ENCODE peak calls at places on chromosomes 1 and 21, in eight cellular contexts. D is fibroblast of lung, I is neural progenitor cell, A is left ventricle myocardium inferior, L is sigmoid colon, X is prostate gland, V is A549, Z is GM23338. B is an unnamed sample.

GRCh38 chr1:182520746-182521145 is 68.3 kb downstream of the RNASEL start:
- DNase-seq in D (peak; percentile 13), I (no peak), A (no peak), L (no peak), X (no peak), V (no peak), Z (no peak), B (no peak)

GRCh38 chr1:2124446-2125198 is 70.0 kb downstream of the FAAP20 start:
- DNase-seq in D (no peak), I (peak; percentile 1), A (peak; percentile 4), L (no peak), X (no peak), V (no peak), Z (no peak), B (no peak)

GRCh38 chr1:230314142-230314470 is 112.0 kb downstream of the PGBD5 start:
- DNase-seq in D (no peak), I (no peak), A (no peak), L (peak; percentile 32), X (no peak), V (no peak), Z (no peak), B (no peak)

GRCh38 chr21:31752967-31753366 is 21.0 kb upstream of the SCAF4 start:
- DNase-seq in D (no peak), I (no peak), A (no peak), L (no peak), X (no peak), V (no peak), Z (no peak), B (no peak)

GRCh38 chr1:87511449-87511848 is 182.8 kb downstream of the LMO4 start:
- DNase-seq in D (no peak), I (no peak), A (no peak), L (no peak), X (no peak), V (no peak), Z (no peak), B (no peak)

GRCh38 chr1:1089731-1090423 is 15.8 kb upstream of the RNF223 start:
- DNase-seq in D (no peak), I (no peak), A (no peak), L (no peak), X (no peak), V (no peak), Z (no peak), B (no peak)

GRCh38 chr1:170805957-170806662 is 129.2 kb upstream of the MROH9 start:
- DNase-seq in D (peak; percentile 57), I (no peak), A (no peak), L (no peak), X (no peak), V (no peak), Z (no peak), B (no peak)

GRCh38 chr1:236502972-236503639 is 20.7 kb upstream of the LGALS8 start:
- DNase-seq in D (peak; percentile 51), I (peak; percentile 85), A (peak; percentile 38), L (peak; percentile 68), X (peak; percentile 65), V (peak; percentile 86), Z (peak; percentile 89), B (no peak)

GRCh38 chr1:67732750-67733151 is 47.8 kb downstream of the GADD45A start:
- DNase-seq in D (peak; percentile 81), I (no peak), A (peak; percentile 49), L (no peak), X (no peak), V (no peak), Z (no peak), B (peak; percentile 72)

GRCh38 chr1:53631622-53632310 is 107.2 kb downstream of the GLIS1 start:
- DNase-seq in D (no peak), I (no peak), A (no peak), L (no peak), X (no peak), V (no peak), Z (no peak), B (peak; percentile 9)

GRCh38 chr21:17185685-17186084 is 327.2 kb upstream of the CXADR start:
- DNase-seq in D (no peak), I (no peak), A (no peak), L (no peak), X (no peak), V (no peak), Z (no peak), B (no peak)

GRCh38 chr1:243939167-243939848 is 89.3 kb upstream of the AKT3 start:
- DNase-seq in D (peak; percentile 24), I (no peak), A (no peak), L (no peak), X (no peak), V (peak; percentile 59), Z (peak; percentile 67), B (no peak)

GRCh38 chr1:231315887-231316286 is 21.8 kb downstream of the EXOC8 start:
- DNase-seq in D (peak; percentile 24), I (peak; percentile 65), A (peak; percentile 24), L (no peak), X (no peak), V (peak; percentile 58), Z (peak; percentile 86), B (no peak)

GRCh38 chr1:61122389-61122788 is 40.0 kb downstream of the NFIA start:
- DNase-seq in D (no peak), I (no peak), A (no peak), L (no peak), X (no peak), V (no peak), Z (no peak), B (no peak)

GRCh38 chr1:232963366-232963765 is 13.0 kb downstream of the NTPCR start:
- DNase-seq in D (peak; percentile 66), I (no peak), A (no peak), L (no peak), X (no peak), V (no peak), Z (no peak), B (no peak)

GRCh38 chr1:87478231-87478630 is 149.6 kb downstream of the LMO4 start:
- DNase-seq in D (peak; percentile 19), I (peak; percentile 56), A (peak; percentile 29), L (no peak), X (no peak), V (peak; percentile 31), Z (peak; percentile 69), B (no peak)

GRCh38 chr1:208238710-208239517 is 5.3 kb downstream of the PLXNA2 start:
- DNase-seq in D (peak; percentile 74), I (peak; percentile 74), A (no peak), L (no peak), X (peak; percentile 56), V (peak; percentile 42), Z (peak; percentile 69), B (no peak)

GRCh38 chr1:8031176-8031785 is 5.2 kb upstream of the ERRFI1 start:
- DNase-seq in D (peak; percentile 85), I (peak; percentile 47), A (no peak), L (no peak), X (no peak), V (peak; percentile 64), Z (peak; percentile 49), B (no peak)

GRCh38 chr1:190975827-190976226 is 498.2 kb upstream of the BRINP3 start:
- DNase-seq in D (no peak), I (no peak), A (no peak), L (no peak), X (no peak), V (no peak), Z (no peak), B (no peak)

GRCh38 chr1:56340977-56341376 is 238.4 kb downstream of the PLPP3 start:
- DNase-seq in D (no peak), I (no peak), A (no peak), L (no peak), X (no peak), V (no peak), Z (no peak), B (no peak)
- H3K4me3 ChIP-seq in D (no peak overlapping the region), I (no peak overlapping the region), A (no peak overlapping the region), L (no peak overlapping the region), X (no peak overlapping the region), V (no peak overlapping the region), Z (no peak overlapping the region), B (no peak overlapping the region)

DNA sequence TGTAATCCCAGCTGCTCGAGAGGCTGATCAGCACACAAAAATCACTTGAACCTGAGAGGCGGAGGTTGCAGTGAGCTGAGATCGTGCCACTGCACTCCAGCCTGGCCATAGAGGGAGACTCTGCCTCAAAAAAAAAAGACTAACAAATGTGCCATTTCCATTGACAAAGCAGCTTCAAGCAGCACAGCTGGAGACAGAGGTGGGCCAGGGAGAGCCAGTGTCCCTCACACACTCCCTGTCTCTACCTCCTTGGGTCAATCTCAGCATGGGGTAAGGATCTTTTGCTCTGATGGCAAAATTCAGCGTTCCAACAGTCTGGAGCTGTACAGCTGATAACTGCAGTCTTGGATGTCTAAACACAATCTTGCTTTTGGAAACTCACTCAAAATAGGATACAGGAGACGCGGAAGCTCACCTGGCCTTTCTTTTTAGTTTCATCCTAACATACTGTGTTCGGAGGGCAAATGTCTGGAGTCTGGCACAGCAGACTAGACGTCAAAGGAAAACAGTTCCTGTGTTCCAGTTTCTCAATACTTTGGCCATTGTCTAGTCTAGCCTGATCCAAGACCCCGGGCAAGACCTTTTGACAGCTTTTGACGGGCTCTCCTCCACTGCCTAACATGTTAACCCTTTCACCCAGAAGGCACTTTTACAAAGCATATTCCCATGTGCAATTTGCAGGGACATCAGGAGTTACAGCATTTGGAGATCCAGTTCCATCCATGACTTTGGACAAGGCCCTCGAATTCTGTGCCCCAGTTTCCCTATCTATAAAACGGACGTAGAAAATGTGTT is 2.9 kb downstream of the RCC2 start:
- DNase-seq in D (no peak), I (peak; percentile 31), A (no peak), L (no peak), X (no peak), V (no peak), Z (peak; percentile 45), B (no peak)
- H3K4me1 ChIP-seq in D (peaks cover 4% of the 10 kb centered on the region), I (peaks cover 33% of the 10 kb centered on the region), A (peaks cover 39% of the 10 kb centered on the region), L (no peaks in the 10 kb centered on the region), X (peaks cover 6% of the 10 kb centered on the region), V (peaks cover 28% of the 10 kb centered on the region), Z (peaks cover 68% of the 10 kb centered on the region), B (peaks cover 6% of the 10 kb centered on the region)

DNA sequence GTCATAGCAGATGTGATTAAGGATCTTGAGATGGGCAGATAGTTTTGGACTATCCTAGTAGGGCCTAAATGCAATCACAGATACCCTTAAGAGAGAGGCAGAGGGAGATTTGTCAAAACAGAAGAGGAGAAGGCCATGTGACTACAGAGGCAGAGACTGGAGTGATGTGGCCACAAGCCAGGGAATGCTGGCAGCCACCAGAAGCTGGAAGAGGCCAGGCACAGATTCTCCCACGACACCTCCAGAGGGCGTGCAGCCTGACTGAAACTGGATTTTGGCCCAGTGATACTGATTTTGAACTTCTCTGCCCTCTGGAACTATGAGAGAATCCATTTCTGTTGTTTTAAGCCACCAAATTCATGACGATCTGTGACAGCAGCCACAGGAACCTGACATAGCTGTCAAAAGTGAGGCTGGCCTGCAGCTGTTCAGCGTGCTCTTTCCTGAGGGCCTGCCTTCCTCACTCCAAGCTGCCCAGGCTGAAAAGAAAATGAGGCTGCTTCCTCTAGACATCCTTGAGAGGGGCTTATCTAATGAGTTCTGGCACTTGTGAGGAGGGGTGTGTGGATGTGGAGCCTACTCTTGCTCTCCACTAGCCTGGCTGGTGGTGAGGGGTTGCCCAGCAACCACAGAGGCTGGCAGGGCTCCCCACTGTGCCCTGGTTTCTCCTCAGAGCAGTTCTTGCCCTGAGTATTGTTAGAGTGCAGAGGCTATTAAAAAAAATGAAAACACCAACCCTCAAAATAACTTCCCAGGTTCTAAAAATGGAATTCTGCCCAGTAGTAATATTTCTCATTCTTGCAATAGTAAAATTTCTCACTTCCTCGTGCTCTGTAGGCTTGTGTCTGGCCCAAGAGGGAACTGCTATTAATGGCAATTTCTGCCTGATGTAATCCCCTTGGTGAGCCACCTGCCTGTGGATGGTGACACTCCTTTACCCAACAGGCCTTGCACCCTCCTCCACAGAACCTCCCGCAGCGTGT is 52.4 kb upstream of the EPS8L3 start:
- DNase-seq in D (no peak), I (no peak), A (no peak), L (no peak), X (no peak), V (no peak), Z (no peak), B (peak; percentile 53)
- H3K27ac ChIP-seq in D (no peak overlapping the region), I (no peak overlapping the region), A (no peak overlapping the region), L (no peak overlapping the region), X (no peak overlapping the region), V (no peak overlapping the region), Z (no peak overlapping the region), B (peak overlapping the region; percentile 72)

GRCh38 chr21:41363370-41364270 is 1.8 kb downstream of the MX2 start:
- DNase-seq in D (no peak), I (no peak), A (no peak), L (no peak), X (no peak), V (no peak), Z (no peak), B (no peak)
- H3K4me3 ChIP-seq in D (no peak overlapping the region), I (no peak overlapping the region), A (peak overlapping the region; percentile 63), L (no peak overlapping the region), X (no peak overlapping the region), V (no peak overlapping the region), Z (no peak overlapping the region), B (peak overlapping the region; percentile 52)

B was measured in ascending aorta.